ENCODE peak calls at places on chromosomes 16 and 17, in five cellular contexts. One of them, this sample, is unnamed.

GRCh38 chr17:77606146-77606864 is 352.2 kb upstream of the TNRC6C start:
- DNase-seq in activated CD4-positive, alpha-beta T cell treated with anti-CD3 and anti-CD28 coated beads for 24 hours: no peak
- DNase-seq in colonic mucosa: no peak
- DNase-seq in frontal cortex: no peak
- DNase-seq in PC-3: no peak
- DNase-seq in this sample: no peak

GRCh38 chr16:19853132-19853972 is 31.3 kb downstream of the GPRC5B start:
- DNase-seq in activated CD4-positive, alpha-beta T cell treated with anti-CD3 and anti-CD28 coated beads for 24 hours: no peak
- DNase-seq in colonic mucosa: no peak
- DNase-seq in frontal cortex: no peak
- DNase-seq in PC-3: no peak
- DNase-seq in this sample: no peak

GRCh38 chr16:80317132-80318098 is 223.4 kb upstream of the DYNLRB2 start:
- DNase-seq in activated CD4-positive, alpha-beta T cell treated with anti-CD3 and anti-CD28 coated beads for 24 hours: no peak
- DNase-seq in colonic mucosa: no peak
- DNase-seq in frontal cortex: no peak
- DNase-seq in PC-3: peak
- DNase-seq in this sample: no peak

GRCh38 chr16:14372471-14372870 is 257.6 kb downstream of the PARN start:
- DNase-seq in activated CD4-positive, alpha-beta T cell treated with anti-CD3 and anti-CD28 coated beads for 24 hours: no peak
- DNase-seq in colonic mucosa: no peak
- DNase-seq in frontal cortex: no peak
- DNase-seq in PC-3: no peak
- DNase-seq in this sample: no peak

GRCh38 chr16:56600398-56600999 is 7.9 kb upstream of the MT2A start:
- DNase-seq in activated CD4-positive, alpha-beta T cell treated with anti-CD3 and anti-CD28 coated beads for 24 hours: no peak
- DNase-seq in colonic mucosa: no peak
- DNase-seq in frontal cortex: no peak
- DNase-seq in PC-3: peak
- DNase-seq in this sample: no peak

GRCh38 chr17:57868007-57868774 is 18.3 kb upstream of the MRPS23 start:
- DNase-seq in activated CD4-positive, alpha-beta T cell treated with anti-CD3 and anti-CD28 coated beads for 24 hours: no peak
- DNase-seq in colonic mucosa: peak
- DNase-seq in frontal cortex: peak
- DNase-seq in PC-3: peak
- DNase-seq in this sample: peak

GRCh38 chr17:82439194-82439828 is 11.2 kb downstream of the CYBC1 start:
- DNase-seq in activated CD4-positive, alpha-beta T cell treated with anti-CD3 and anti-CD28 coated beads for 24 hours: no peak
- DNase-seq in colonic mucosa: no peak
- DNase-seq in frontal cortex: no peak
- DNase-seq in PC-3: no peak
- DNase-seq in this sample: no peak

GRCh38 chr16:1466968-1467521 is 7.8 kb downstream of the CLCN7 start:
- DNase-seq in activated CD4-positive, alpha-beta T cell treated with anti-CD3 and anti-CD28 coated beads for 24 hours: no peak
- DNase-seq in colonic mucosa: no peak
- DNase-seq in frontal cortex: no peak
- DNase-seq in PC-3: peak
- DNase-seq in this sample: no peak

GRCh38 chr16:89286096-89286495 is 68.6 kb downstream of the ZNF778 start:
- DNase-seq in activated CD4-positive, alpha-beta T cell treated with anti-CD3 and anti-CD28 coated beads for 24 hours: no peak
- DNase-seq in colonic mucosa: no peak
- DNase-seq in frontal cortex: no peak
- DNase-seq in PC-3: no peak
- DNase-seq in this sample: no peak

GRCh38 chr16:27154573-27155521 is 48.5 kb upstream of the KDM8 start:
- DNase-seq in activated CD4-positive, alpha-beta T cell treated with anti-CD3 and anti-CD28 coated beads for 24 hours: peak
- DNase-seq in colonic mucosa: peak
- DNase-seq in frontal cortex: peak
- DNase-seq in PC-3: peak
- DNase-seq in this sample: peak